ENCODE peak calls at places on chromosomes 3 and 15, in six cellular contexts. One of them, this sample, is unnamed.

GRCh38 chr15:101827257-101827656 is 15.3 kb downstream of the OR4F15 start:
- DNase-seq in cardiac fibroblast: no peak
- DNase-seq in GM23248: peak
- DNase-seq in heart left ventricle: no peak
- DNase-seq in Karpas-422: no peak
- DNase-seq in lower lobe of right lung: no peak
- DNase-seq in this sample: no peak

GRCh38 chr15:93716615-93717221 is 514.6 kb upstream of the MCTP2 start:
- DNase-seq in GM23248: no peak
- DNase-seq in lower lobe of right lung: no peak
- DNase-seq in heart left ventricle: no peak
- DNase-seq in Karpas-422: no peak
- DNase-seq in cardiac fibroblast: no peak
- DNase-seq in this sample: no peak

GRCh38 chr3:61073532-61073931 is 177.7 kb downstream of the FHIT start:
- DNase-seq in lower lobe of right lung: no peak
- DNase-seq in Karpas-422: no peak
- DNase-seq in GM23248: no peak
- DNase-seq in cardiac fibroblast: no peak
- DNase-seq in heart left ventricle: no peak
- DNase-seq in this sample: no peak

GRCh38 chr15:101537681-101538080 is 48.2 kb upstream of the PCSK6 start:
- DNase-seq in GM23248: no peak
- DNase-seq in cardiac fibroblast: no peak
- DNase-seq in lower lobe of right lung: no peak
- DNase-seq in Karpas-422: no peak
- DNase-seq in heart left ventricle: no peak
- DNase-seq in this sample: no peak

GRCh38 chr3:65867463-65868210 is 171.1 kb downstream of the MAGI1 start:
- DNase-seq in lower lobe of right lung: no peak
- DNase-seq in heart left ventricle: no peak
- DNase-seq in cardiac fibroblast: no peak
- DNase-seq in GM23248: no peak
- DNase-seq in Karpas-422: no peak
- DNase-seq in this sample: no peak

GRCh38 chr15:101710806-101711205 is 13.5 kb downstream of the TARS3 start:
- DNase-seq in GM23248: peak
- DNase-seq in heart left ventricle: no peak
- DNase-seq in cardiac fibroblast: peak
- DNase-seq in lower lobe of right lung: no peak
- DNase-seq in Karpas-422: no peak
- DNase-seq in this sample: no peak

GRCh38 chr3:158845748-158846350 is 44.0 kb downstream of the MFSD1 start:
- DNase-seq in Karpas-422: peak
- DNase-seq in cardiac fibroblast: peak
- DNase-seq in heart left ventricle: no peak
- DNase-seq in lower lobe of right lung: no peak
- DNase-seq in GM23248: peak
- DNase-seq in this sample: no peak

GRCh38 chr15:51888593-51889195 is 59.2 kb downstream of the TMOD3 start:
- DNase-seq in heart left ventricle: no peak
- DNase-seq in Karpas-422: peak
- DNase-seq in lower lobe of right lung: no peak
- DNase-seq in GM23248: peak
- DNase-seq in cardiac fibroblast: peak
- DNase-seq in this sample: no peak

GRCh38 chr15:73751896-73752816 is 995 bp downstream of the INSYN1 start:
- DNase-seq in heart left ventricle: peak
- DNase-seq in lower lobe of right lung: no peak
- DNase-seq in cardiac fibroblast: no peak
- DNase-seq in Karpas-422: no peak
- DNase-seq in GM23248: peak
- DNase-seq in this sample: no peak

DNA sequence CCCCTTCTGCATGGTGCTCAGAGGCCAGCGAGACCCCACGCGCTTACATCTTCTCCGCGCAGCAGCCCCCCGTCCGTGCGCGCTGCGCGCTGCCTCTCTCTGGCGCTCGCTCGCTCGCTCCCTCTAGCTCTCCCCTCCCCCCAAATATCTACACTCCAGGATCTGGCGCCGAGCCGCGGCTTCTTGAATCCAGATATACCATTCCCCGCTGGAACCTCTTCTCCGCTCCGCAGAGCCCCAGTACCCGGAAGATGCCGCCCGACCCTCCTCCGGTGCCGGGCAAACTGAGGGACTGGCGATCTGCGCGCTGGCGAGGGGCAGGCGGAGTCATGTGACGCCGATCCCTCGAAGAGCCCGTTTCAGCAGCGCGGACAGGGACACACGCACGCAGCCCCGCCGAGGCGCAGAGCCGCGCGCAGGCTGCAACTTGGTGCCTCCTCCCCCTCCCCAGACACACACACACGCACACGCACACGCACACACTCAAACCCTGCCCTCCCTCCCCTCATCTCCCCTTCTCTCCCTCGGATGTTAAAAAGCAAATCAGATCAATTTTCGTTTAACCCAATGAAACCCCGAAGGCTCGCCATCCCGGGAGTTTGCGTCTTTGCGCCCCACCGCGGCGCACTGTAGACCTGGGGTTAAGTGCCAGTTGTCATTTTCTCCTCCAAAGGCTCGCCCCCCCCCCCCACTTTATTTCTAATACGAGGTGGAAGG is at the start of gene RASGRF1:
- DNase-seq in Karpas-422: no peak
- DNase-seq in heart left ventricle: no peak
- DNase-seq in GM23248: peak
- DNase-seq in lower lobe of right lung: no peak
- DNase-seq in cardiac fibroblast: peak
- DNase-seq in this sample: no peak
- H3K4me3 ChIP-seq in Karpas-422: peak
- H3K4me3 ChIP-seq in heart left ventricle: peak
- H3K4me3 ChIP-seq in GM23248: no peak
- H3K4me3 ChIP-seq in lower lobe of right lung: peak
- H3K4me3 ChIP-seq in cardiac fibroblast: no peak
- H3K4me3 ChIP-seq in this sample: no peak

GRCh38 chr3:9809615-9810356 is at the start of gene TTLL3:
- DNase-seq in lower lobe of right lung: peak
- DNase-seq in Karpas-422: peak
- DNase-seq in cardiac fibroblast: peak
- DNase-seq in GM23248: peak
- DNase-seq in heart left ventricle: peak
- DNase-seq in this sample: peak
- H3K4me3 ChIP-seq in lower lobe of right lung: peak
- H3K4me3 ChIP-seq in Karpas-422: peak
- H3K4me3 ChIP-seq in cardiac fibroblast: peak
- H3K4me3 ChIP-seq in GM23248: peak
- H3K4me3 ChIP-seq in heart left ventricle: peak
- H3K4me3 ChIP-seq in this sample: peak

GRCh38 chr3:24829632-24830229 is 335.1 kb upstream of the THRB start:
- DNase-seq in cardiac fibroblast: no peak
- DNase-seq in heart left ventricle: peak
- DNase-seq in GM23248: peak
- DNase-seq in Karpas-422: no peak
- DNase-seq in lower lobe of right lung: peak
- DNase-seq in this sample: no peak

GRCh38 chr3:24829011-24829581 is 334.4 kb upstream of the THRB start:
- DNase-seq in lower lobe of right lung: peak
- DNase-seq in GM23248: peak
- DNase-seq in Karpas-422: no peak
- DNase-seq in cardiac fibroblast: no peak
- DNase-seq in heart left ventricle: peak
- DNase-seq in this sample: peak

GRCh38 chr3:24834442-24834841 is 339.8 kb upstream of the THRB start:
- DNase-seq in lower lobe of right lung: no peak
- DNase-seq in cardiac fibroblast: no peak
- DNase-seq in heart left ventricle: no peak
- DNase-seq in GM23248: no peak
- DNase-seq in Karpas-422: no peak
- DNase-seq in this sample: no peak

GRCh38 chr3:24832878-24833277 is 338.2 kb upstream of the THRB start:
- DNase-seq in lower lobe of right lung: no peak
- DNase-seq in GM23248: no peak
- DNase-seq in heart left ventricle: no peak
- DNase-seq in Karpas-422: no peak
- DNase-seq in cardiac fibroblast: peak
- DNase-seq in this sample: no peak

GRCh38 chr3:24830230-24831152 is 335.8 kb upstream of the THRB start:
- DNase-seq in lower lobe of right lung: peak
- DNase-seq in cardiac fibroblast: no peak
- DNase-seq in GM23248: peak
- DNase-seq in heart left ventricle: no peak
- DNase-seq in Karpas-422: no peak
- DNase-seq in this sample: peak
- H3K4me3 ChIP-seq in lower lobe of right lung: peak
- H3K4me3 ChIP-seq in cardiac fibroblast: no peak
- H3K4me3 ChIP-seq in GM23248: no peak
- H3K4me3 ChIP-seq in heart left ventricle: peak
- H3K4me3 ChIP-seq in Karpas-422: no peak
- H3K4me3 ChIP-seq in this sample: peak

GRCh38 chr3:14319654-14320182 is 82.7 kb upstream of the SLC6A6 start:
- DNase-seq in lower lobe of right lung: no peak
- DNase-seq in GM23248: peak
- DNase-seq in heart left ventricle: no peak
- DNase-seq in Karpas-422: peak
- DNase-seq in cardiac fibroblast: peak
- DNase-seq in this sample: no peak
- H3K4me3 ChIP-seq in lower lobe of right lung: no peak
- H3K4me3 ChIP-seq in GM23248: no peak
- H3K4me3 ChIP-seq in heart left ventricle: no peak
- H3K4me3 ChIP-seq in Karpas-422: peak
- H3K4me3 ChIP-seq in cardiac fibroblast: no peak
- H3K4me3 ChIP-seq in this sample: no peak

GRCh38 chr15:81296673-81297072 is 27.3 kb downstream of the STARD5 start:
- DNase-seq in Karpas-422: peak
- DNase-seq in GM23248: no peak
- DNase-seq in heart left ventricle: peak
- DNase-seq in lower lobe of right lung: peak
- DNase-seq in cardiac fibroblast: no peak
- DNase-seq in this sample: peak
- H3K4me3 ChIP-seq in Karpas-422: no peak
- H3K4me3 ChIP-seq in GM23248: no peak
- H3K4me3 ChIP-seq in heart left ventricle: peak
- H3K4me3 ChIP-seq in lower lobe of right lung: peak
- H3K4me3 ChIP-seq in cardiac fibroblast: no peak
- H3K4me3 ChIP-seq in this sample: peak